ENCODE peak calls at places on chromosomes 6 and 20, in six cellular contexts. P, A, S, T, I and L are unnamed samples.

GRCh38 chr6:127518710-127519468 is at the start of gene MTCL3:
- DNase-seq in T (peak), P (peak), A (peak), S (peak), I (no peak), L (peak)

GRCh38 chr20:36919715-36920333 is 31.7 kb downstream of the SAMHD1 start:
- DNase-seq in T (peak), A (peak), S (peak), P (no peak), I (peak), L (peak)

GRCh38 chr20:50449789-50450492 is 60.2 kb upstream of the PTPN1 start:
- DNase-seq in P (no peak), A (no peak), S (no peak), T (no peak), I (no peak), L (no peak)

GRCh38 chr6:49713346-49713745 is at the start of gene CRISP2:
- DNase-seq in P (peak), S (no peak), T (no peak), A (no peak), I (no peak), L (no peak)

GRCh38 chr6:85494551-85495337 is 44.9 kb downstream of the NT5E start:
- DNase-seq in P (no peak), S (no peak), I (peak), T (peak), A (peak), L (no peak)

GRCh38 chr6:105886812-105887513 is 199.2 kb upstream of the PRDM1 start:
- DNase-seq in P (no peak), S (no peak), I (no peak), A (no peak), T (no peak), L (no peak)

GRCh38 chr6:135002229-135002844 is 52.3 kb downstream of the HBS1L start:
- DNase-seq in T (peak), A (peak), S (no peak), P (no peak), I (peak), L (peak)

GRCh38 chr20:57388953-57389694 is 2.1 kb upstream of the RBM38 start:
- DNase-seq in P (peak), A (peak), I (peak), S (peak), T (peak), L (peak)

GRCh38 chr6:104227502-104227901 is 632.2 kb downstream of the HACE1 start:
- DNase-seq in S (no peak), A (no peak), T (peak), P (no peak), I (no peak), L (no peak)

GRCh38 chr20:39458452-39458851 is 496.3 kb downstream of the DHX35 start:
- DNase-seq in S (no peak), T (no peak), I (no peak), A (no peak), P (no peak), L (no peak)

GRCh38 chr20:39468703-39469102 is 506.6 kb downstream of the DHX35 start:
- DNase-seq in S (no peak), T (no peak), A (no peak), P (peak), I (no peak), L (peak)

GRCh38 chr20:39462436-39462835 is 500.3 kb downstream of the DHX35 start:
- DNase-seq in P (no peak), A (no peak), I (no peak), T (no peak), S (no peak), L (no peak)

GRCh38 chr20:39464238-39464637 is 502.1 kb downstream of the DHX35 start:
- DNase-seq in P (no peak), I (no peak), A (no peak), S (no peak), T (no peak), L (no peak)
- H2BK5ac ChIP-seq in P (no peak), I (no peak), A (no peak), S (no peak), T (no peak), L (no peak)

DNA sequence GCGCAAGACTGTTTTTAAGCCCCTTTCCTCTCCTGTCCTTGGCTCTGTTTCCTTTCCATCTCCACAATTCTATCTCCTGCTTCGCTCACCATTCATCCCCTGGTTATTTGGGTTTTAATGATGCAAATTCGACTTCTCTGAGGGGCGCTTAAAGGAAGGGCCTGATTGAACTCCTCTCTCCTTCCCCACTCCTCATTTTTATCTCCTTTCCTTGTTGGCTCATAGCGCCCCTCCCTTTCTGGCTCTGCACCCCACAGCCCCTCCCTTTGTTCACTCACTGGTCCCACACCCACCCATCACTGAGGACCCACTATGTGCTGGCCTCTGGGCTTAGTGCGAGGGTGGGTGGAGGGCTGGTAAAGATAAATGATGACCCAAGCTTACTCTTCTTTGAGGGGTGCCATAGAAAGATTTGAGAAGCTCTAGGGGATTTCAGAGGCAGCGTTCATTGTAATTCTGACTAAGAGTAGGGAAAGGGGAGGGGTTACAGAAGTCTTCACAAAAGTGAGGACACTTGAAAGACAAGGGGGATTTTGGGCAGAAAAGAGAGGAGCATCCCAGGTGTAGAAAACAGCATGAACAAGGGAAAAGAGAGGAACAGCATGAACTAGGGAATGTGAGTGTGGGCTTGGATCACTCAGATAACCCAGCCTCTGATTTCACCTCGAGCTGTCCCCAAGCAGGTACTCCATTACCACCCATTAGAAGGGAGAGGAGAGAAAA is 507.8 kb downstream of the CD83 start:
- DNase-seq in I (no peak), A (no peak), S (no peak), P (no peak), T (no peak), L (no peak)
- H2BK5ac ChIP-seq in I (no peak), A (no peak), S (no peak), P (no peak), T (no peak), L (no peak)

GRCh38 chr6:56955171-56956155 is 556 bp downstream of the BEND6 start:
- DNase-seq in T (peak), S (peak), A (peak), I (peak), P (peak), L (peak)

GRCh38 chr6:56951049-56951816 is 3.7 kb upstream of the BEND6 start:
- DNase-seq in A (no peak), T (no peak), P (no peak), I (peak), S (no peak), L (no peak)

GRCh38 chr6:56954389-56955170 is at the start of gene BEND6:
- DNase-seq in P (peak), I (peak), T (peak), A (peak), S (peak), L (peak)

GRCh38 chr6:56956481-56956880 is 1.6 kb downstream of the BEND6 start:
- DNase-seq in S (no peak), A (no peak), I (no peak), P (no peak), T (peak), L (peak)

GRCh38 chr6:56953597-56954388 is 1.1 kb upstream of the BEND6 start:
- DNase-seq in A (no peak), T (peak), P (peak), S (peak), I (peak), L (peak)
- H2BK5ac ChIP-seq in A (peak), T (no peak), P (no peak), S (no peak), I (peak), L (no peak)

GRCh38 chr6:15038013-15038791 is 207.7 kb upstream of the JARID2 start:
- DNase-seq in T (no peak), I (no peak), S (no peak), A (no peak), P (peak), L (no peak)

GRCh38 chr6:15033850-15034203 is 212.0 kb upstream of the JARID2 start:
- DNase-seq in T (no peak), I (no peak), S (no peak), A (no peak), P (no peak), L (peak)

GRCh38 chr6:15037253-15037652 is 208.6 kb upstream of the JARID2 start:
- DNase-seq in T (no peak), I (no peak), S (no peak), A (no peak), P (no peak), L (no peak)

GRCh38 chr6:15039136-15039535 is 206.7 kb upstream of the JARID2 start:
- DNase-seq in S (no peak), T (no peak), I (no peak), P (no peak), A (no peak), L (no peak)

DNA sequence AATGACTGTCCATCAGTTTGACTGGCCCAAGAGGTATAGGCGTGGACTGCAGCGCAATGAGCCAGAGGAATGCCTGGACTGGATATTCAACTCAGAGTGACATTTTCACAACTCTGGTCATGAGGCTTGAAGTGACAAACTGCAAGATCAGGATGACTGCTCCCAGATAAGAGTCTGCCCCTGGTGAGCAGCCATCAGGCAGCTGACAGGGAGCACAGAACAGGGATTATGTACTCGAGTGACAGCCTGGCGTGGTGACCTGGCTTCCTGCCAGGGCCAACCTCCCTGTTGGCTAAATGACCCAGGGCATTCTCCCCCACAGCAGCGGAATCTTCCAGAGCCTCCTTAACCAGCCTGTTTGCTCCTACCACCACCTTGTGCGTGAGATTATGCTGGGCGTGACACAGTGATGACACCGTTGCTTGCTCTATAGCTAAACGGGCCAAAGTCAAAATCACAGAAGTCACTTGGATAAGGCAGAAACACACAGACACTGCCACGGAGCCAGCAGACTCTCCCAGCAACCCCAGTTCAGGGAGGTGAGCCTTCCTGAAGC is 209.1 kb upstream of the JARID2 start:
- DNase-seq in P (peak), A (no peak), S (no peak), I (peak), T (peak), L (peak)
- H2BK5ac ChIP-seq in P (peak), A (no peak), S (no peak), I (no peak), T (no peak), L (peak)

DNA sequence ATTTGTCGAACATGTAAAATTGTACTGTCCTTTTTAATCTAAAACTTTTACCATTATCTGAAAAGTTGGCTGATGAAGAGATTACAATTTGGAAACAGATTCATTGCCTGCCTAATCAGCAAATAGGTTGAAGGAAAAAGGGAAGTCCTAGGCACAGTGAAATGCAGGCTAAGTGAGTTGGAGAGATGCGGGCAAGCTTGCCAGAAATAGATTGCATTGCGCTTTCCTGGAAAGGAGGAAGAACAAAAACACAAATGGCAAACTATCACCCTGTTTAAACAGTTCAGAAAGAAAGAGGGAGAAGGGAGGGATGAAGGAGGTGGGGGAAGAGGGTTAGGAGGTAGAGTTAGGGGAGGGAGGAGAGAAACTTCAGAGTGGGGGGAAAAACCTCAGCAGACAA is 465.1 kb downstream of the TFAP2B start:
- DNase-seq in I (no peak), P (no peak), S (no peak), A (no peak), T (no peak), L (no peak)
- H2BK5ac ChIP-seq in I (no peak), P (no peak), S (no peak), A (no peak), T (no peak), L (no peak)

GRCh38 chr6:4021133-4021861 is 57.6 kb downstream of the FAM217A start:
- DNase-seq in I (peak), S (peak), P (peak), T (peak), A (peak), L (peak)
- H2BK5ac ChIP-seq in I (peak), S (peak), P (no peak), T (peak), A (peak), L (no peak)